ENCODE peak calls at places on chromosomes 7 and 10, in nine cellular contexts. E, M, Q, C, H, S, L, Z and P are unnamed samples.

GRCh38 chr7:133434246-133434865 is 181.5 kb downstream of the EXOC4 start:
- DNase-seq in Q (peak; percentile 66), E (peak; percentile 61), H (peak; percentile 30), C (peak; percentile 40), L (peak; percentile 32), S (no peak), M (peak; percentile 8), Z (peak; percentile 63), P (peak; percentile 9)

GRCh38 chr7:28544453-28545142 is 132.3 kb downstream of the CREB5 start:
- DNase-seq in Z (no peak), H (no peak), M (no peak), L (no peak), E (peak; percentile 43), C (no peak), S (no peak), Q (no peak), P (no peak)

GRCh38 chr10:93816123-93816747 is 58.5 kb downstream of the LGI1 start:
- DNase-seq in H (peak; percentile 71), Q (peak; percentile 76), M (peak; percentile 83), S (peak; percentile 60), L (peak; percentile 85), E (peak; percentile 66), C (peak; percentile 63), Z (peak; percentile 84), P (peak; percentile 13)

GRCh38 chr7:44251269-44251668 is 50.5 kb downstream of the YKT6 start:
- DNase-seq in M (no peak), H (no peak), E (no peak), S (no peak), L (no peak), Z (no peak), C (no peak), Q (no peak), P (no peak)

GRCh38 chr7:65827366-65827765 is 45.5 kb upstream of the VKORC1L1 start:
- DNase-seq in S (no peak), L (no peak), Q (no peak), M (no peak), C (no peak), Z (peak; percentile 17), H (peak; percentile 11), E (no peak), P (no peak)

GRCh38 chr10:113534428-113534827 is 18.4 kb upstream of the HABP2 start:
- DNase-seq in L (no peak), C (no peak), Z (no peak), M (no peak), Q (no peak), H (peak; percentile 18), E (no peak), S (no peak), P (no peak)

GRCh38 chr10:49174926-49175500 is 13.2 kb downstream of the TMEM273 start:
- DNase-seq in S (no peak), Q (no peak), H (no peak), E (no peak), L (no peak), C (no peak), M (peak; percentile 34), Z (no peak), P (no peak)

GRCh38 chr10:58740620-58741369 is 228.1 kb downstream of the BICC1 start:
- DNase-seq in H (no peak), L (no peak), M (no peak), C (no peak), S (no peak), Q (no peak), E (no peak), Z (no peak), P (no peak)

GRCh38 chr7:47735431-47736345 is 153.8 kb upstream of the TNS3 start:
- DNase-seq in L (no peak), Z (no peak), M (no peak), S (no peak), Q (no peak), C (no peak), E (no peak), H (no peak), P (no peak)

GRCh38 chr10:62460393-62460792 is 86.2 kb downstream of the ZNF365 start:
- DNase-seq in L (no peak), M (no peak), Q (no peak), Z (no peak), E (no peak), S (no peak), C (peak; percentile 64), H (no peak), P (no peak)

GRCh38 chr7:155815332-155816191 is 3.3 kb upstream of the SHH start:
- DNase-seq in Z (peak; percentile 69), L (peak; percentile 86), S (no peak), H (peak; percentile 76), E (peak; percentile 77), Q (peak; percentile 87), M (peak; percentile 86), C (peak; percentile 72), P (peak; percentile 63)

GRCh38 chr7:134699871-134700270 is 53.2 kb downstream of the BPGM start:
- DNase-seq in Z (no peak), L (no peak), M (no peak), Q (no peak), C (no peak), H (no peak), E (no peak), S (no peak), P (no peak)

GRCh38 chr10:92569071-92569470 is 4.8 kb downstream of the IDE start:
- DNase-seq in C (no peak), M (no peak), Z (no peak), L (no peak), H (no peak), E (no peak), Q (no peak), S (no peak), P (no peak)

GRCh38 chr10:72612203-72612826 is 13.6 kb downstream of the MICU1 start:
- DNase-seq in C (no peak), M (no peak), E (peak; percentile 46), L (no peak), H (peak; percentile 4), Z (peak; percentile 17), S (no peak), Q (no peak), P (no peak)

GRCh38 chr7:114548576-114548975 is 134.0 kb downstream of the FOXP2 start:
- DNase-seq in M (no peak), H (no peak), C (no peak), L (no peak), S (no peak), Q (no peak), Z (peak; percentile 18), E (no peak), P (no peak)

GRCh38 chr7:7681191-7681935 is 37.0 kb downstream of the RPA3 start:
- DNase-seq in C (peak; percentile 83), S (peak; percentile 44), M (peak; percentile 65), E (peak; percentile 48), H (peak; percentile 80), L (peak; percentile 37), Z (peak; percentile 71), Q (peak; percentile 71), P (peak; percentile 75)
- H3K4me3 ChIP-seq in C (no peak overlapping the region), S (no peak overlapping the region), M (no peak overlapping the region), E (no peak overlapping the region), H (peak overlapping the region; percentile 16), L (no peak overlapping the region), Z (no peak overlapping the region), Q (no peak overlapping the region), P (no peak overlapping the region)

GRCh38 chr7:14666913-14667312 is 235.6 kb downstream of the DGKB start:
- DNase-seq in S (no peak), C (no peak), H (no peak), Q (no peak), L (no peak), E (no peak), Z (no peak), M (no peak), P (no peak)

GRCh38 chr7:14666304-14666703 is 236.2 kb downstream of the DGKB start:
- DNase-seq in H (no peak), C (no peak), E (peak; percentile 55), Z (no peak), S (no peak), Q (no peak), L (no peak), M (no peak), P (no peak)
- H3K4me2 ChIP-seq in H (no peak overlapping the region), C (no peak overlapping the region), E (no peak overlapping the region), Z (no peak overlapping the region), S (no peak overlapping the region), Q (no peak overlapping the region), L (no peak overlapping the region), M (no peak overlapping the region), P (no peak overlapping the region)

GRCh38 chr7:74010407-74010806 is 17.6 kb upstream of the ELN start:
- DNase-seq in H (no peak), Z (peak; percentile 39), M (no peak), Q (no peak), L (no peak), C (no peak), E (no peak), S (no peak), P (no peak)

GRCh38 chr7:74009719-74010118 is 18.3 kb upstream of the ELN start:
- DNase-seq in H (no peak), S (no peak), Z (no peak), C (no peak), E (no peak), M (no peak), Q (no peak), L (no peak), P (no peak)

GRCh38 chr7:74015670-74016069 is 12.3 kb upstream of the ELN start:
- DNase-seq in C (no peak), S (no peak), M (no peak), E (no peak), H (peak; percentile 60), L (no peak), Z (no peak), Q (no peak), P (no peak)

GRCh38 chr7:74013539-74014272 is 14.3 kb upstream of the ELN start:
- DNase-seq in S (no peak), Q (no peak), Z (no peak), E (no peak), C (no peak), M (no peak), H (no peak), L (no peak), P (no peak)

DNA sequence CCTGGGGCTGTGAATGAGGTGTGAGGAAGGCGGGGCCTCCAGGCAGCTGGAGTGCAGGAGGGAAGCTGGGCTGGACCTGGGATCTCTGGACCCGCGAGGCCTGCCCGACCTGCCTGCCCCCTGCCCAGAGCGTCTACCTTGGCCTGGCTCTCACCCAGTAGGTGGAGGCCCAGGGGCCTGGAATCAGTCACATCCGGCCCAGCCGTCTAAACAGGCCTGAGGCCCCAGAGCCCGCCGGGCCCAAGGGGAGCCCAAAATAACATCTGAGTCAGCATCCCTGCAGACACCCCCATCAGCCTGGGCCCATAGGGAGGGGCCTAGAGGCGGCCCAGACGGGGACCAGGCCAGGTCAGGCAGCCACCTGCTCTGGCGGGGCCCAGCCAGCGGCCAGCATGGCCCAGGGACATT is 15.1 kb upstream of the ELN start:
- DNase-seq in S (no peak), H (no peak), C (peak; percentile 74), L (no peak), M (no peak), E (peak; percentile 71), Q (peak; percentile 28), Z (no peak), P (no peak)
- TF ChIP-seq EZH2phosphoT487 in S (no peak), H (no peak), C (no peak), L (no peak), M (no peak), E (no peak), Q (no peak), Z (no peak), P (no peak)

DNA sequence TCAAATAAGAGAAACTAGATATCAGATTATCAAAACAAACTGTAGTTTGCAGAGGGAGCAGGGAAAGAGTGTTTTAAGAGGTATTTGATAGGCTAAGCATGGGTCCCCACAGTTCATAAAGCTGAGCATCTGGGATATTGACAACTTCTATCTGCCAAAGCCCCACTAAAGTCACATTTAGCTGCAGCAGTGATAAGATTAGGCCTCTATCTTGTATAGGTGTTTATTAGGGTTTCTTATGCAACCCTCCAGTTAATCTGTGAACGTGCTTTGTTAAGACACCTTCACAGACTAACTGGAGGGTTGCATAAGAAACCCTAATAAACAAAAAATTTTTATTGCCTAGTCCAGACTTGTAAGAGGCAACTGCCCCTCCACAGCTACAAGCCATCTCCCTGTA is 78.0 kb downstream of the CYP51A1 start:
- DNase-seq in M (peak; percentile 8), Q (no peak), S (no peak), C (no peak), Z (no peak), L (no peak), E (no peak), H (no peak), P (no peak)
- H3K4me3 ChIP-seq in M (no peak overlapping the region), Q (no peak overlapping the region), S (no peak overlapping the region), C (no peak overlapping the region), Z (no peak overlapping the region), L (no peak overlapping the region), E (no peak overlapping the region), H (no peak overlapping the region), P (no peak overlapping the region)